ENCODE peak calls at places on chromosomes 16 and 17, in nine cellular contexts. One of them, this sample, is unnamed.

GRCh38 chr17:9806709-9807108 is 15.2 kb downstream of the GSG1L2 start:
- DNase-seq in CD8-positive, alpha-beta memory T cell: no peak
- DNase-seq in neural progenitor cell: no peak
- DNase-seq in fibroblast of lung: no peak
- DNase-seq in CD8-positive, alpha-beta T cell: no peak
- DNase-seq in skeletal muscle cell: no peak
- DNase-seq in GM12865: no peak
- DNase-seq in gastrocnemius medialis: no peak
- DNase-seq in adipocyte: no peak
- DNase-seq in this sample: no peak

GRCh38 chr16:46650224-46650623 is 29.0 kb upstream of the SHCBP1 start:
- DNase-seq in CD8-positive, alpha-beta memory T cell: no peak
- DNase-seq in neural progenitor cell: no peak
- DNase-seq in fibroblast of lung: peak; percentile 90
- DNase-seq in CD8-positive, alpha-beta T cell: no peak
- DNase-seq in skeletal muscle cell: peak; percentile 58
- DNase-seq in GM12865: no peak
- DNase-seq in gastrocnemius medialis: peak; percentile 74
- DNase-seq in adipocyte: no peak
- DNase-seq in this sample: peak; percentile 97

GRCh38 chr17:61413654-61414133 is 14.1 kb downstream of the TBX2 start:
- DNase-seq in CD8-positive, alpha-beta memory T cell: no peak
- DNase-seq in neural progenitor cell: no peak
- DNase-seq in fibroblast of lung: peak; percentile 20
- DNase-seq in CD8-positive, alpha-beta T cell: no peak
- DNase-seq in skeletal muscle cell: no peak
- DNase-seq in GM12865: no peak
- DNase-seq in gastrocnemius medialis: no peak
- DNase-seq in adipocyte: no peak
- DNase-seq in this sample: no peak

GRCh38 chr17:57256708-57257112 is 387 bp downstream of the MSI2 start:
- DNase-seq in CD8-positive, alpha-beta memory T cell: peak; percentile 48
- DNase-seq in neural progenitor cell: peak; percentile 52
- DNase-seq in fibroblast of lung: peak; percentile 15
- DNase-seq in CD8-positive, alpha-beta T cell: peak; percentile 16
- DNase-seq in skeletal muscle cell: no peak
- DNase-seq in GM12865: peak; percentile 51
- DNase-seq in gastrocnemius medialis: peak; percentile 39
- DNase-seq in adipocyte: peak; percentile 52
- DNase-seq in this sample: peak; percentile 22

GRCh38 chr17:9401434-9401833 is 174.2 kb downstream of the STX8 start:
- DNase-seq in CD8-positive, alpha-beta memory T cell: no peak
- DNase-seq in neural progenitor cell: no peak
- DNase-seq in fibroblast of lung: no peak
- DNase-seq in CD8-positive, alpha-beta T cell: no peak
- DNase-seq in skeletal muscle cell: peak; percentile 52
- DNase-seq in GM12865: no peak
- DNase-seq in gastrocnemius medialis: no peak
- DNase-seq in adipocyte: peak; percentile 69
- DNase-seq in this sample: peak; percentile 35

GRCh38 chr17:2700491-2701141 is 10.9 kb downstream of the CLUH start:
- DNase-seq in CD8-positive, alpha-beta memory T cell: no peak
- DNase-seq in neural progenitor cell: no peak
- DNase-seq in fibroblast of lung: no peak
- DNase-seq in CD8-positive, alpha-beta T cell: no peak
- DNase-seq in skeletal muscle cell: no peak
- DNase-seq in GM12865: no peak
- DNase-seq in gastrocnemius medialis: peak; percentile 17
- DNase-seq in adipocyte: no peak
- DNase-seq in this sample: no peak

GRCh38 chr17:16314189-16314588 is 39.1 kb downstream of the CENPV start:
- DNase-seq in CD8-positive, alpha-beta memory T cell: no peak
- DNase-seq in neural progenitor cell: no peak
- DNase-seq in fibroblast of lung: no peak
- DNase-seq in CD8-positive, alpha-beta T cell: no peak
- DNase-seq in skeletal muscle cell: no peak
- DNase-seq in GM12865: no peak
- DNase-seq in gastrocnemius medialis: no peak
- DNase-seq in adipocyte: no peak
- DNase-seq in this sample: peak; percentile 24

GRCh38 chr17:29393451-29393850 is 3.3 kb downstream of the TAOK1 start:
- DNase-seq in CD8-positive, alpha-beta memory T cell: no peak
- DNase-seq in neural progenitor cell: no peak
- DNase-seq in fibroblast of lung: peak; percentile 59
- DNase-seq in CD8-positive, alpha-beta T cell: no peak
- DNase-seq in skeletal muscle cell: no peak
- DNase-seq in GM12865: no peak
- DNase-seq in gastrocnemius medialis: no peak
- DNase-seq in adipocyte: peak; percentile 71
- DNase-seq in this sample: peak; percentile 60

GRCh38 chr16:21684199-21684598 is 20.4 kb downstream of the OTOA start:
- DNase-seq in CD8-positive, alpha-beta memory T cell: peak; percentile 15
- DNase-seq in neural progenitor cell: peak; percentile 33
- DNase-seq in fibroblast of lung: no peak
- DNase-seq in CD8-positive, alpha-beta T cell: no peak
- DNase-seq in skeletal muscle cell: no peak
- DNase-seq in GM12865: peak; percentile 26
- DNase-seq in gastrocnemius medialis: no peak
- DNase-seq in adipocyte: no peak
- DNase-seq in this sample: no peak

GRCh38 chr17:52158450-52159042 is at the start of gene CA10:
- DNase-seq in CD8-positive, alpha-beta memory T cell: no peak
- DNase-seq in neural progenitor cell: peak; percentile 72
- DNase-seq in fibroblast of lung: no peak
- DNase-seq in CD8-positive, alpha-beta T cell: no peak
- DNase-seq in skeletal muscle cell: no peak
- DNase-seq in GM12865: no peak
- DNase-seq in gastrocnemius medialis: no peak
- DNase-seq in adipocyte: no peak
- DNase-seq in this sample: no peak

GRCh38 chr17:2724783-2725164 is 13.2 kb upstream of the CLUH start:
- DNase-seq in CD8-positive, alpha-beta memory T cell: peak; percentile 15
- DNase-seq in neural progenitor cell: peak; percentile 91
- DNase-seq in fibroblast of lung: peak; percentile 25
- DNase-seq in CD8-positive, alpha-beta T cell: no peak
- DNase-seq in skeletal muscle cell: no peak
- DNase-seq in GM12865: peak; percentile 53
- DNase-seq in gastrocnemius medialis: no peak
- DNase-seq in adipocyte: peak; percentile 47
- DNase-seq in this sample: peak; percentile 34

GRCh38 chr16:89324056-89325010 is 106.8 kb downstream of the ZNF778 start:
- DNase-seq in CD8-positive, alpha-beta memory T cell: no peak
- DNase-seq in neural progenitor cell: no peak
- DNase-seq in fibroblast of lung: peak; percentile 69
- DNase-seq in CD8-positive, alpha-beta T cell: no peak
- DNase-seq in skeletal muscle cell: peak; percentile 87
- DNase-seq in GM12865: peak; percentile 93
- DNase-seq in gastrocnemius medialis: peak; percentile 14
- DNase-seq in adipocyte: no peak
- DNase-seq in this sample: no peak

GRCh38 chr16:57253410-57253927 is 8.4 kb downstream of the ARL2BP start:
- DNase-seq in CD8-positive, alpha-beta memory T cell: no peak
- DNase-seq in neural progenitor cell: no peak
- DNase-seq in fibroblast of lung: no peak
- DNase-seq in CD8-positive, alpha-beta T cell: no peak
- DNase-seq in skeletal muscle cell: no peak
- DNase-seq in GM12865: no peak
- DNase-seq in gastrocnemius medialis: no peak
- DNase-seq in adipocyte: no peak
- DNase-seq in this sample: no peak

GRCh38 chr17:32519769-32520701 is 33.2 kb downstream of the CDK5R1 start:
- DNase-seq in CD8-positive, alpha-beta memory T cell: peak; percentile 49
- DNase-seq in neural progenitor cell: peak; percentile 52
- DNase-seq in fibroblast of lung: no peak
- DNase-seq in CD8-positive, alpha-beta T cell: no peak
- DNase-seq in skeletal muscle cell: no peak
- DNase-seq in GM12865: peak; percentile 65
- DNase-seq in gastrocnemius medialis: no peak
- DNase-seq in adipocyte: peak; percentile 19
- DNase-seq in this sample: no peak

GRCh38 chr16:19666451-19666850 is 51.6 kb downstream of the KNOP1 start:
- DNase-seq in CD8-positive, alpha-beta memory T cell: no peak
- DNase-seq in neural progenitor cell: no peak
- DNase-seq in fibroblast of lung: no peak
- DNase-seq in CD8-positive, alpha-beta T cell: no peak
- DNase-seq in skeletal muscle cell: no peak
- DNase-seq in GM12865: no peak
- DNase-seq in gastrocnemius medialis: no peak
- DNase-seq in adipocyte: no peak
- DNase-seq in this sample: no peak

GRCh38 chr16:85757341-85757822 is 6.5 kb upstream of the C16orf74 start:
- DNase-seq in CD8-positive, alpha-beta memory T cell: no peak
- DNase-seq in neural progenitor cell: no peak
- DNase-seq in fibroblast of lung: peak; percentile 87
- DNase-seq in CD8-positive, alpha-beta T cell: no peak
- DNase-seq in skeletal muscle cell: peak; percentile 25
- DNase-seq in GM12865: peak; percentile 73
- DNase-seq in gastrocnemius medialis: no peak
- DNase-seq in adipocyte: peak; percentile 62
- DNase-seq in this sample: peak; percentile 52

GRCh38 chr16:73065617-73066313 is 17.8 kb upstream of the ZFHX3 start:
- DNase-seq in CD8-positive, alpha-beta memory T cell: no peak
- DNase-seq in neural progenitor cell: peak; percentile 66
- DNase-seq in fibroblast of lung: no peak
- DNase-seq in CD8-positive, alpha-beta T cell: no peak
- DNase-seq in skeletal muscle cell: no peak
- DNase-seq in GM12865: no peak
- DNase-seq in gastrocnemius medialis: peak; percentile 66
- DNase-seq in adipocyte: no peak
- DNase-seq in this sample: no peak
- H3K4me3 ChIP-seq in CD8-positive, alpha-beta memory T cell: no peak overlapping the region
- H3K4me3 ChIP-seq in neural progenitor cell: peak overlapping the region; percentile 42
- H3K4me3 ChIP-seq in fibroblast of lung: no peak overlapping the region
- H3K4me3 ChIP-seq in CD8-positive, alpha-beta T cell: no peak overlapping the region
- H3K4me3 ChIP-seq in skeletal muscle cell: no peak overlapping the region
- H3K4me3 ChIP-seq in GM12865: no peak overlapping the region
- H3K4me3 ChIP-seq in gastrocnemius medialis: peak overlapping the region; percentile 44
- H3K4me3 ChIP-seq in adipocyte: peak overlapping the region; percentile 66
- H3K4me3 ChIP-seq in this sample: no peak overlapping the region

GRCh38 chr16:3461120-3461519 is 17.6 kb downstream of the NAA60 start:
- DNase-seq in CD8-positive, alpha-beta memory T cell: peak; percentile 80
- DNase-seq in neural progenitor cell: peak; percentile 68
- DNase-seq in fibroblast of lung: no peak
- DNase-seq in CD8-positive, alpha-beta T cell: peak; percentile 51
- DNase-seq in skeletal muscle cell: no peak
- DNase-seq in GM12865: peak; percentile 48
- DNase-seq in gastrocnemius medialis: no peak
- DNase-seq in adipocyte: no peak
- DNase-seq in this sample: no peak

GRCh38 chr16:3460585-3460984 is 17.1 kb downstream of the NAA60 start:
- DNase-seq in CD8-positive, alpha-beta memory T cell: no peak
- DNase-seq in neural progenitor cell: no peak
- DNase-seq in fibroblast of lung: no peak
- DNase-seq in CD8-positive, alpha-beta T cell: no peak
- DNase-seq in skeletal muscle cell: no peak
- DNase-seq in GM12865: no peak
- DNase-seq in gastrocnemius medialis: no peak
- DNase-seq in adipocyte: no peak
- DNase-seq in this sample: no peak

GRCh38 chr16:3458852-3459361 is 15.4 kb downstream of the NAA60 start:
- DNase-seq in CD8-positive, alpha-beta memory T cell: peak; percentile 37
- DNase-seq in neural progenitor cell: no peak
- DNase-seq in fibroblast of lung: peak; percentile 39
- DNase-seq in CD8-positive, alpha-beta T cell: no peak
- DNase-seq in skeletal muscle cell: no peak
- DNase-seq in GM12865: peak; percentile 24
- DNase-seq in gastrocnemius medialis: no peak
- DNase-seq in adipocyte: peak; percentile 60
- DNase-seq in this sample: peak; percentile 67

GRCh38 chr16:3459401-3460090 is 16.1 kb downstream of the NAA60 start:
- DNase-seq in CD8-positive, alpha-beta memory T cell: peak; percentile 62
- DNase-seq in neural progenitor cell: peak; percentile 44
- DNase-seq in fibroblast of lung: no peak
- DNase-seq in CD8-positive, alpha-beta T cell: no peak
- DNase-seq in skeletal muscle cell: no peak
- DNase-seq in GM12865: peak; percentile 49
- DNase-seq in gastrocnemius medialis: no peak
- DNase-seq in adipocyte: peak; percentile 28
- DNase-seq in this sample: no peak

DNA sequence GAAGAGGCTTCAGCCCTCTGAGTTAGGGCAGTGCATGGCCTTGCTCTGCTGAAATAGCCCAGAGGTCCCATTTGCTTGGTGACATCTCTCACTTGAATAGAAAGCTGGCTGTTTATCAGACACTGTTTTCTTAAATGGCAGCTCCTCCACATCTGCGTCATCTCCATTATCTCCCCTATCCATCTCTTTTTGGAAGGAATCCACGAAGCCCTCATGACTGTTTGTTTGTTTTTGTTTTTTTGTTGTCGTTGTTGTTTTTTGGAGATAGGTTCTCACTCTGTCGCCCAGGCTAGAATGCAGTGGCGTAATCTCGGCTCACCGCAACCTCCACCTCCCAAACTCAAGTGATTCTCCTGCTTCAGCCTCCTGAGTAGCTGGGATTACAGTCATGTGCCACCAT is 16.6 kb downstream of the NAA60 start:
- DNase-seq in CD8-positive, alpha-beta memory T cell: no peak
- DNase-seq in neural progenitor cell: no peak
- DNase-seq in fibroblast of lung: no peak
- DNase-seq in CD8-positive, alpha-beta T cell: no peak
- DNase-seq in skeletal muscle cell: no peak
- DNase-seq in GM12865: no peak
- DNase-seq in gastrocnemius medialis: no peak
- DNase-seq in adipocyte: no peak
- DNase-seq in this sample: peak; percentile 84
- H3K4me3 ChIP-seq in CD8-positive, alpha-beta memory T cell: no peak overlapping the region
- H3K4me3 ChIP-seq in neural progenitor cell: peak overlapping the region; percentile 93
- H3K4me3 ChIP-seq in fibroblast of lung: peak overlapping the region; percentile 88
- H3K4me3 ChIP-seq in CD8-positive, alpha-beta T cell: no peak overlapping the region
- H3K4me3 ChIP-seq in skeletal muscle cell: no peak overlapping the region
- H3K4me3 ChIP-seq in GM12865: no peak overlapping the region
- H3K4me3 ChIP-seq in gastrocnemius medialis: no peak overlapping the region
- H3K4me3 ChIP-seq in adipocyte: peak overlapping the region; percentile 88
- H3K4me3 ChIP-seq in this sample: peak overlapping the region; percentile 91

GRCh38 chr16:84294196-84295142 is at the start of gene WFDC1:
- DNase-seq in CD8-positive, alpha-beta memory T cell: no peak
- DNase-seq in neural progenitor cell: peak; percentile 37
- DNase-seq in fibroblast of lung: no peak
- DNase-seq in CD8-positive, alpha-beta T cell: no peak
- DNase-seq in skeletal muscle cell: no peak
- DNase-seq in GM12865: no peak
- DNase-seq in gastrocnemius medialis: no peak
- DNase-seq in adipocyte: peak; percentile 60
- DNase-seq in this sample: no peak
- H3K4me3 ChIP-seq in CD8-positive, alpha-beta memory T cell: no peak within 1 kb of the TSS
- H3K4me3 ChIP-seq in neural progenitor cell: no peak within 1 kb of the TSS
- H3K4me3 ChIP-seq in fibroblast of lung: peak within 1 kb of the TSS; percentile 51
- H3K4me3 ChIP-seq in CD8-positive, alpha-beta T cell: no peak within 1 kb of the TSS
- H3K4me3 ChIP-seq in skeletal muscle cell: peak within 1 kb of the TSS; percentile 23
- H3K4me3 ChIP-seq in GM12865: no peak within 1 kb of the TSS
- H3K4me3 ChIP-seq in gastrocnemius medialis: no peak within 1 kb of the TSS
- H3K4me3 ChIP-seq in adipocyte: peak within 1 kb of the TSS; percentile 34
- H3K4me3 ChIP-seq in this sample: peak within 1 kb of the TSS; percentile 35

DNA sequence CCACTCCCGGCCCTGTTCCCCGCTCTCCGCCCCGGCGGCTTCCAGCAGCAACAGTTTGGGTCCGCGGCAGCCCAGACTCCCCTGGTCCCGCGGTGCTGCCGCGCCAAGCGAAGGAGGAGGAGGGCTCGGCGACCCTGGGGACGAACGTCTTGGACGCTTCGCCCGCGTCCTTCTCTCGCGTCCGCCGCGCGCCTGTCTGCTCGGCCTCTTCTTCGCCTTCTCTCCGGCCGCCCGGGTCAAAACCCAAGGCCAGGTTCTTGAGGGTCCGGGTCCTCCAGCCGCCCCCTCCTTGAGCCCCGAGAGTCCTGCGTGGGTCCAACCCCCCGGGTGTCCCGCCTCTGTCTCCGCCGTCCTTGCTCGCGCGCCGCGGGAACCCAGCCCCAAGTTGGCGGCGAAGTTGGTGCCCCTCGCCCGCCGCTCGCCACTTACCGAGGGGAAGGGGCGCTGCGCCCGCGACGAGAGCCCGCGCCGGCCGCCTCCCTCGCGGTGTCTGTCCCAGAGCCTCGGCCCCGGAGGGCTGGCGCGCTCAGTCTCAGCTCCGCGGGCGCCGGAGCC is 1.4 kb upstream of the GRIN2C start:
- DNase-seq in CD8-positive, alpha-beta memory T cell: no peak
- DNase-seq in neural progenitor cell: peak; percentile 62
- DNase-seq in fibroblast of lung: no peak
- DNase-seq in CD8-positive, alpha-beta T cell: no peak
- DNase-seq in skeletal muscle cell: no peak
- DNase-seq in GM12865: no peak
- DNase-seq in gastrocnemius medialis: no peak
- DNase-seq in adipocyte: no peak
- DNase-seq in this sample: no peak
- H3K4me3 ChIP-seq in CD8-positive, alpha-beta memory T cell: no peak overlapping the region
- H3K4me3 ChIP-seq in neural progenitor cell: peak overlapping the region; percentile 47
- H3K4me3 ChIP-seq in fibroblast of lung: peak overlapping the region; percentile 14
- H3K4me3 ChIP-seq in CD8-positive, alpha-beta T cell: peak overlapping the region; percentile 8
- H3K4me3 ChIP-seq in skeletal muscle cell: peak overlapping the region; percentile 6
- H3K4me3 ChIP-seq in GM12865: no peak overlapping the region
- H3K4me3 ChIP-seq in gastrocnemius medialis: peak overlapping the region; percentile 18
- H3K4me3 ChIP-seq in adipocyte: no peak overlapping the region
- H3K4me3 ChIP-seq in this sample: no peak overlapping the region